ENCODE peak calls at places on chromosomes 4 and X, in seven cellular contexts. R is H1, A is HCT116, B is GM23338, J is K562, X is HepG2, Q is GM12878. M is an unnamed sample. For H4K20me1, the result is how much of the 10 kb centered on the place peaks cover.

GRCh38 chrX:16870861-16871584 is 861 bp upstream of the RBBP7 start:
- DNase-seq in R (no peak), A (no peak), B (peak), J (peak), X (no peak), Q (no peak), M (peak)

GRCh38 chrX:19372170-19373033 is 28.7 kb downstream of the PDHA1 start:
- DNase-seq in R (no peak), A (peak), B (peak), J (peak), X (peak), Q (no peak), M (peak)

GRCh38 chr4:91267543-91267942 is 1036.2 kb upstream of the GRID2 start:
- DNase-seq in R (no peak), A (no peak), B (no peak), J (no peak), X (no peak), Q (no peak), M (peak)

GRCh38 chr4:75841641-75842520 is 60.4 kb downstream of the PPEF2 start:
- DNase-seq in R (no peak), A (no peak), B (peak), J (peak), X (peak), Q (no peak), M (no peak)

GRCh38 chr4:85697864-85698263 is 222.9 kb downstream of the ARHGAP24 start:
- DNase-seq in R (no peak), A (no peak), B (no peak), J (no peak), X (no peak), Q (no peak), M (no peak)

GRCh38 chr4:13944095-13944501 is 316.6 kb upstream of the BOD1L1 start:
- DNase-seq in R (no peak), A (no peak), B (no peak), J (no peak), X (no peak), Q (no peak), M (no peak)

GRCh38 chrX:115322375-115322774 is 32.9 kb downstream of the LUZP4 start:
- DNase-seq in R (no peak), A (no peak), B (no peak), J (peak), X (no peak), Q (no peak), M (no peak)

GRCh38 chrX:69163936-69164741 is 1.1 kb downstream of the PJA1 start:
- DNase-seq in R (no peak), A (no peak), B (peak), J (peak), X (no peak), Q (no peak), M (peak)

GRCh38 chrX:2538016-2538415 is 37.2 kb upstream of the DHRSX start:
- DNase-seq in R (no peak), A (no peak), B (no peak), J (no peak), X (no peak), Q (no peak), M (no peak)

GRCh38 chr4:142883433-142883832 is 37.3 kb upstream of the INPP4B start:
- DNase-seq in R (no peak), A (peak), B (peak), J (no peak), X (no peak), Q (no peak), M (peak)

GRCh38 chrX:129980043-129980442 is 2.4 kb upstream of the BCORL1 start:
- DNase-seq in R (no peak), A (no peak), B (no peak), J (no peak), X (no peak), Q (no peak), M (no peak)

GRCh38 chr4:137961051-137961438 is 281.1 kb downstream of the SLC7A11 start:
- DNase-seq in R (no peak), A (no peak), B (no peak), J (no peak), X (no peak), Q (no peak), M (no peak)

GRCh38 chr4:114384629-114385028 is 214.0 kb upstream of the UGT8 start:
- DNase-seq in R (no peak), A (peak), B (peak), J (peak), X (peak), Q (no peak), M (peak)

GRCh38 chr4:142293536-142293935 is 552.6 kb downstream of the INPP4B start:
- DNase-seq in R (no peak), A (no peak), B (no peak), J (no peak), X (no peak), Q (no peak), M (no peak)

GRCh38 chr4:148376151-148376550 is 66.1 kb downstream of the NR3C2 start:
- DNase-seq in R (no peak), A (peak), B (no peak), J (no peak), X (peak), Q (no peak), M (peak)

GRCh38 chr4:128521634-128522253 is 234.1 kb upstream of the PGRMC2 start:
- DNase-seq in R (no peak), A (no peak), B (no peak), J (no peak), X (peak), Q (no peak), M (peak)

GRCh38 chr4:172776203-172776896 is 392.3 kb upstream of the GALNT7 start:
- DNase-seq in R (no peak), A (no peak), B (no peak), J (no peak), X (no peak), Q (no peak), M (no peak)

GRCh38 chrX:19799319-19800182 is 87.8 kb downstream of the SH3KBP1 start:
- DNase-seq in R (no peak), A (no peak), B (no peak), J (no peak), X (no peak), Q (no peak), M (peak)

GRCh38 chrX:21735038-21735752 is 22.7 kb downstream of the SMPX start:
- DNase-seq in R (no peak), A (no peak), B (no peak), J (no peak), X (no peak), Q (no peak), M (no peak)

GRCh38 chrX:21733705-21734104 is 24.2 kb downstream of the SMPX start:
- DNase-seq in R (no peak), A (no peak), B (no peak), J (no peak), X (no peak), Q (no peak), M (no peak)

GRCh38 chrX:21734175-21734574 is 23.7 kb downstream of the SMPX start:
- DNase-seq in R (no peak), A (no peak), B (no peak), J (no peak), X (peak), Q (no peak), M (no peak)

GRCh38 chrX:21738145-21738949 is 19.6 kb downstream of the SMPX start:
- DNase-seq in R (peak), A (no peak), B (peak), J (no peak), X (no peak), Q (no peak), M (no peak)

GRCh38 chrX:21735753-21736127 is 22.2 kb downstream of the SMPX start:
- DNase-seq in R (no peak), A (no peak), B (no peak), J (no peak), X (no peak), Q (no peak), M (no peak)
- TF ChIP-seq POLR2AphosphoS5 in R (no peak), A (no peak), B (no peak), J (no peak), X (no peak), Q (no peak), M (no peak)

GRCh38 chr4:71268156-71268555 is 70.7 kb upstream of the SLC4A4 start:
- DNase-seq in R (no peak), A (no peak), B (no peak), J (no peak), X (no peak), Q (no peak), M (no peak)

GRCh38 chr4:71266090-71266794 is 72.6 kb upstream of the SLC4A4 start:
- DNase-seq in R (no peak), A (no peak), B (no peak), J (no peak), X (no peak), Q (peak), M (no peak)

GRCh38 chr4:71269241-71269640 is 69.6 kb upstream of the SLC4A4 start:
- DNase-seq in R (no peak), A (no peak), B (no peak), J (no peak), X (no peak), Q (no peak), M (no peak)

GRCh38 chr4:71270901-71271300 is 67.9 kb upstream of the SLC4A4 start:
- DNase-seq in R (no peak), A (peak), B (peak), J (peak), X (peak), Q (no peak), M (peak)

GRCh38 chr4:71267244-71267643 is 71.6 kb upstream of the SLC4A4 start:
- DNase-seq in R (no peak), A (no peak), B (no peak), J (no peak), X (no peak), Q (no peak), M (no peak)
- H4K20me1 ChIP-seq in R (under half), A (under half), B (under half), J (under half), X (under half), Q (under half), M (under half)

GRCh38 chr4:74366367-74366891 is 1.5 kb downstream of the EREG start:
- DNase-seq in R (no peak), A (no peak), B (no peak), J (no peak), X (no peak), Q (no peak), M (no peak)
- TF ChIP-seq EZH2 in R (no peak), A (no peak), B (no peak), J (no peak), X (no peak), Q (no peak), M (no peak)

GRCh38 chr4:119209586-119209985 is 2.9 kb upstream of the USP53 start:
- DNase-seq in R (no peak), A (peak), B (no peak), J (no peak), X (no peak), Q (no peak), M (no peak)

GRCh38 chr4:119210760-119211159 is 1.8 kb upstream of the USP53 start:
- DNase-seq in R (no peak), A (no peak), B (no peak), J (no peak), X (no peak), Q (no peak), M (no peak)

GRCh38 chr4:119207051-119207450 is 5.5 kb upstream of the USP53 start:
- DNase-seq in R (no peak), A (no peak), B (no peak), J (no peak), X (no peak), Q (no peak), M (peak)

GRCh38 chr4:119211856-119212250 is 660 bp upstream of the USP53 start:
- DNase-seq in R (peak), A (no peak), B (no peak), J (no peak), X (peak), Q (no peak), M (no peak)

DNA sequence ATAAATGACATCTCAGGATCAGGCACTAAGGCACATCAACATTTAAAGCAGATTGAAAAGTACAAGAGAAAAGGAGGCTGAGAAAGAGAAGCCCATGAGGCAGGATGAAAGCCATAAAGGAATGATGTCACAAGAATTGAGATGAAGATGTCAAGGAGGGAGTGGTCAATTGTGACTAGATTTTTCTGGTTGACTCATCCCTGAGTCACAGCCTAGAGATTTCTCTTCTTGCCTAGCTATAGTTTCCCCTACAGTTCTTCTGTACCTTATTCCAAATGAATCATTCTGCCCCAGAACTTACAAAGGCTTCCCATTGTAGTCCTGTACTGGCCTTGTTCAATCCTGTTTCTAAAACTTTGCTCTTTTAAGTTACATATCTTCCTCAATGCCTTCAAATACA is 3.4 kb upstream of the USP53 start:
- DNase-seq in R (no peak), A (peak), B (no peak), J (peak), X (peak), Q (no peak), M (peak)
- TF ChIP-seq POLR2AphosphoS5 in R (no peak), A (peak), B (no peak), J (no peak), X (no peak), Q (no peak), M (peak)

GRCh38 chrX:76153221-76153620 is 19.6 kb upstream of the PBDC1 start:
- DNase-seq in R (no peak), A (no peak), B (no peak), J (no peak), X (no peak), Q (no peak), M (no peak)

GRCh38 chrX:76148753-76149152 is 24.1 kb upstream of the PBDC1 start:
- DNase-seq in R (no peak), A (no peak), B (peak), J (peak), X (peak), Q (peak), M (peak)

GRCh38 chrX:76148011-76148665 is 24.7 kb upstream of the PBDC1 start:
- DNase-seq in R (no peak), A (no peak), B (no peak), J (peak), X (peak), Q (peak), M (peak)
- H4K20me1 ChIP-seq in R (under half), A (under half), B (under half), J (under half), X (under half), Q (under half), M (under half)

DNA sequence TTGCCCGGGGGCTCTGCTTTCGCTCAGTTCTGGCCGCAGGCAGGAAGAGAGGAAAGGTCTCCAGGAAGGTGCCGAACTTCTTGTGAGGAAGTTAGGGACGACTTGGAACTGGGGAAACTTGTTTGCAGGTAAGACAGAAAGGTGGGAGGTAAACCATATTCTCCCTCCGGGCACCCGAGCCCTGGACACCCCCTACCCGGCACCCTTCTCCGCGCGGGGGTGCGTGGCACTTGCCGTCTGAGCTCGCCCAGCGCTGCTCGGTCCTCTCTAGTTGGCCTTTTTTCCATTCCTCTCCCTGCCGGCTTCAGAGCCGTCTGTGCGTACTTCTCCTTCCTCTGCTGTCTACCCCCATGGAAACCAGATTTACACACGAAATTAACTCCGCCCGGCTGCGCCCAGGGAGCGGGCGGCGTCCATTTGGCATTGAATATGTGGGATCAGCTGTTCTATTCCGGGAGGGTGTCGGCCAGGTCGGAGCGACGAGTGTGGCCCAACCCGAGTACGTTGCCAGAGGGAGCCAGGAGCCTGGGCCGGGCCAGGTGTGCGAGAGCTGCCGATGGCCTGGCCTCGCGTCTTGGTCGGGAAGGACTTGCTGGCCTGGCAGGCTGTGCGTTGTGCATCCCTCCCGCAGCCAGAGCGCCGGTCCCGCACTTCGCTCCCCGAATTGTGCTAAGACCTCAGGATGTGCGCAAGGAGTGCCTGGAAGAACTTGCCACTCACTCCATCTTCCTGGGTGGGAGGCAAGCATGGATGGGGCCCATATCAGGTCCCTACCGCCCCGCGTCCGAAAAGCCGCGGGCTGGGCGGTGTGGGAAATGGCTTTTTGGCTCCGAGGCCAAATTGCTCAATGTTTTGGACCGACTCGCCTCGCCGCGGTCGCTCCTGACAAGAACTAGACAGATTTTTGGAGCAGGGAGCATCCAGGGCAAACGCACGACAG is 1.7 kb downstream of the PDGFRA start:
- DNase-seq in R (no peak), A (no peak), B (peak), J (no peak), X (no peak), Q (no peak), M (no peak)
- TF ChIP-seq EZH2 in R (peak), A (no peak), B (peak), J (no peak), X (peak), Q (peak), M (peak)

GRCh38 chr4:5980436-5981155 is 37.6 kb downstream of the C4orf50 start:
- DNase-seq in R (no peak), A (peak), B (no peak), J (no peak), X (no peak), Q (no peak), M (no peak)
- TF ChIP-seq POLR2AphosphoS5 in R (no peak), A (no peak), B (no peak), J (no peak), X (no peak), Q (no peak), M (no peak)

GRCh38 chrX:153974003-153974725 is 1.6 kb downstream of the TMEM187 start:
- DNase-seq in R (no peak), A (no peak), B (no peak), J (no peak), X (no peak), Q (no peak), M (peak)
- H4K20me1 ChIP-seq in R (under half), A (under half), B (under half), J (under half), X (under half), Q (under half), M (under half)

DNA sequence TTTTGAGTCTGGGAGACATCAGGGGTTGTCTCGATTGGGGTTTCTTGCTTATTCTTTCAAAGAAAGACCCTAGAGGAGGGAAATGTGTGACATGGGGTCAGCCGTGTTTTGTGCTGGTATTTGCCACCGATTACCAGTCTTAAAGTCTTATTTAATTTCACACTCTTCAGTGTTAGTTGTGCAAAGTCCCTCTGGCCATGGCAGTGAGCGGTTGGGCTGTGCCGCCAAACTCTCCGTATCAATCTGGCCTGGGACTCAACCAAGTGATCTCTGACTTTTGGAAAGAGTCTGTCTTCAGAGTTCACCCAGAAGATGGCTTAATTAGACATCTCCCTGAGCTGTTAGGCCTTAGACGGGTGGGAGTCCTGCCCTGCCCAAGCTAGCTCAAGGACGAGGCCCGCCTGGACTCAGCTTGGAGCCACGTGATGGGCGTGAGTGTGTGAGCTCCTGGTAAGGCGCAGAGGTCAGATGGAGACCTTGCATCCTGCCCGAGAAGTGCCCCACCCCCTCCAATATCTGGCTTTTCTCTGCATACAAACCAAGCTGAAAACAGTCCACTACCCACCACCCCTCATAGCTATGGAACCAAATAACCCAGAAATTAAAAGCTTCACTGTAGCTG is 3.8 kb upstream of the PITX2 start:
- DNase-seq in R (no peak), A (no peak), B (peak), J (no peak), X (no peak), Q (no peak), M (no peak)
- TF ChIP-seq EZH2 in R (peak), A (no peak), B (peak), J (no peak), X (no peak), Q (no peak), M (no peak)